ENCODE peak calls at places on chromosomes 16 and 17, in six cellular contexts. D is left lung; U is astrocyte of the hippocampus; L is HS-5; W is activated naive CD4-positive, alpha-beta T cell; E is memory B cell. A is an unnamed sample.

GRCh38 chr16:3575491-3575890 is 1.7 kb downstream of the NLRC3 start:
- DNase-seq in L (no peak), W (no peak), E (no peak), D (no peak), U (no peak), A (no peak)

GRCh38 chr17:66152756-66153155 is 39.2 kb downstream of the CEP112 start:
- DNase-seq in U (peak; percentile 32), W (no peak), D (no peak), E (no peak), L (peak; percentile 6), A (no peak)

GRCh38 chr16:3578610-3579551 is 1.7 kb upstream of the NLRC3 start:
- DNase-seq in E (no peak), L (no peak), D (no peak), U (peak; percentile 34), W (no peak), A (no peak)

GRCh38 chr16:85329059-85329812 is 217.0 kb upstream of the CIBAR2 start:
- DNase-seq in L (no peak), E (no peak), D (no peak), U (peak; percentile 73), W (no peak), A (no peak)

GRCh38 chr17:56064506-56064905 is 88.8 kb upstream of the ANKFN1 start:
- DNase-seq in E (no peak), U (no peak), L (no peak), D (no peak), W (no peak), A (no peak)

GRCh38 chr17:27199948-27200347 is 94.0 kb upstream of the WSB1 start:
- DNase-seq in L (no peak), E (no peak), U (no peak), D (no peak), W (no peak), A (no peak)

GRCh38 chr17:47957591-47958490 is at the start of gene PRR15L:
- DNase-seq in W (no peak), L (no peak), U (no peak), D (peak; percentile 80), E (no peak), A (no peak)

GRCh38 chr16:84184775-84185174 is 2.1 kb downstream of the TAF1C start:
- DNase-seq in D (no peak), U (no peak), L (no peak), W (no peak), E (no peak), A (no peak)

GRCh38 chr16:74774223-74775139 is at the start of gene FA2H:
- DNase-seq in D (peak; percentile 81), W (peak; percentile 25), U (peak; percentile 74), E (peak; percentile 68), L (no peak), A (no peak)

GRCh38 chr16:78437352-78437968 is 338.0 kb downstream of the WWOX start:
- DNase-seq in L (no peak), W (no peak), U (peak; percentile 33), E (peak; percentile 34), D (no peak), A (no peak)

GRCh38 chr17:40366861-40367518 is 2.5 kb upstream of the GJD3 start:
- DNase-seq in W (no peak), E (no peak), L (no peak), U (no peak), D (no peak), A (no peak)

GRCh38 chr17:80447790-80448189 is 28.6 kb downstream of the NPTX1 start:
- DNase-seq in W (no peak), U (no peak), E (no peak), D (no peak), L (no peak), A (no peak)

GRCh38 chr17:7989781-7990655 is 12.4 kb upstream of the GUCY2D start:
- DNase-seq in D (peak; percentile 85), W (peak; percentile 97), L (no peak), U (peak; percentile 86), E (peak; percentile 100), A (no peak)

GRCh38 chr17:14119546-14119945 is 50.2 kb downstream of the COX10 start:
- DNase-seq in W (no peak), L (no peak), D (no peak), U (no peak), E (no peak), A (no peak)

GRCh38 chr16:5003828-5004227 is 29.9 kb downstream of the NAGPA start:
- DNase-seq in E (no peak), D (no peak), U (no peak), L (no peak), W (no peak), A (no peak)

GRCh38 chr16:9311303-9311954 is 220.0 kb downstream of the HAPSTR1 start:
- DNase-seq in L (no peak), U (peak; percentile 42), E (no peak), D (no peak), W (no peak), A (no peak)

GRCh38 chr16:1464196-1464893 is 10.5 kb downstream of the CLCN7 start:
- DNase-seq in W (no peak), E (no peak), U (no peak), L (no peak), D (no peak), A (no peak)

GRCh38 chr17:59790936-59791335 is 83.5 kb downstream of the VMP1 start:
- DNase-seq in W (no peak), D (no peak), E (no peak), L (no peak), U (no peak), A (no peak)